ENCODE peak calls at places on chromosomes 6 and 20, in seven cellular contexts. I, Z, N, T, W, O and C are unnamed samples.

GRCh38 chr6:146355521-146356100 is 188.0 kb upstream of the RAB32 start:
- DNase-seq in O (no peak), T (no peak), Z (no peak), W (no peak), I (peak; percentile 35), N (no peak), C (no peak)

GRCh38 chr20:34791289-34792020 is 34.0 kb downstream of the NCOA6 start:
- DNase-seq in T (no peak), Z (no peak), I (no peak), O (peak; percentile 10), W (peak; percentile 36), N (no peak), C (peak; percentile 56)

GRCh38 chr6:162262466-162263196 is 464.9 kb downstream of the PRKN start:
- DNase-seq in Z (no peak), W (no peak), N (no peak), T (no peak), I (no peak), O (no peak), C (no peak)

GRCh38 chr6:44983467-44984365 is 344.4 kb upstream of the RUNX2 start:
- DNase-seq in Z (no peak), W (no peak), I (no peak), T (no peak), O (no peak), N (no peak), C (no peak)

GRCh38 chr20:45412653-45413052 is 3.3 kb upstream of the PIGT start:
- DNase-seq in Z (no peak), W (no peak), T (no peak), O (no peak), N (no peak), I (no peak), C (no peak)

GRCh38 chr6:10598084-10598960 is 77.2 kb downstream of the GCNT2 start:
- DNase-seq in O (no peak), Z (no peak), I (no peak), N (no peak), T (no peak), W (no peak), C (no peak)

GRCh38 chr6:117911150-117911549 is 4.1 kb downstream of the SLC35F1 start:
- DNase-seq in W (no peak), N (no peak), I (no peak), O (no peak), T (no peak), Z (no peak), C (no peak)

GRCh38 chr20:63463400-63464288 is 8.8 kb downstream of the KCNQ2 start:
- DNase-seq in I (no peak), Z (no peak), T (no peak), O (no peak), N (no peak), W (no peak), C (no peak)

GRCh38 chr6:13378669-13379590 is 50.6 kb upstream of the TBC1D7 start:
- DNase-seq in N (no peak), T (no peak), O (no peak), I (no peak), Z (peak; percentile 69), W (peak; percentile 68), C (no peak)

GRCh38 chr6:99613705-99614429 is 7.2 kb downstream of the PRDM13 start:
- DNase-seq in Z (no peak), O (no peak), W (no peak), T (no peak), N (no peak), I (no peak), C (no peak)

GRCh38 chr6:26124550-26125014 is 37.4 kb downstream of the HFE start:
- DNase-seq in O (no peak), T (no peak), I (peak; percentile 7), W (no peak), Z (no peak), N (no peak), C (no peak)

GRCh38 chr20:8036771-8037170 is 17.2 kb upstream of the TMX4 start:
- DNase-seq in Z (no peak), O (no peak), W (no peak), T (no peak), N (no peak), I (no peak), C (no peak)

GRCh38 chr20:50704971-50705370 is 13.6 kb upstream of the RIPOR3 start:
- DNase-seq in I (no peak), N (no peak), T (no peak), O (peak; percentile 59), W (no peak), Z (no peak), C (peak; percentile 29)

GRCh38 chr6:138923561-138923960 is 64.5 kb downstream of the REPS1 start:
- DNase-seq in I (no peak), O (no peak), Z (no peak), N (no peak), T (no peak), W (no peak), C (no peak)

GRCh38 chr6:21438237-21438985 is 155.1 kb upstream of the SOX4 start:
- DNase-seq in Z (no peak), I (peak; percentile 50), O (no peak), N (no peak), T (no peak), W (no peak), C (no peak)

GRCh38 chr6:22325481-22325880 is 28.6 kb upstream of the PRL start:
- DNase-seq in T (no peak), W (no peak), N (no peak), O (no peak), Z (no peak), I (no peak), C (no peak)

GRCh38 chr6:33746651-33747100 is at the start of gene IP6K3:
- DNase-seq in Z (no peak), I (no peak), N (no peak), T (no peak), O (no peak), W (no peak), C (no peak)

GRCh38 chr6:33745558-33745957 is 1.1 kb downstream of the IP6K3 start:
- DNase-seq in I (no peak), O (no peak), W (no peak), Z (no peak), T (no peak), N (no peak), C (no peak)

GRCh38 chr6:33744895-33745546 is 1.7 kb downstream of the IP6K3 start:
- DNase-seq in I (no peak), W (no peak), T (no peak), N (no peak), Z (no peak), O (no peak), C (no peak)

GRCh38 chr6:33747823-33748222 is 1.1 kb upstream of the IP6K3 start:
- DNase-seq in W (no peak), Z (no peak), T (no peak), O (no peak), N (no peak), I (no peak), C (no peak)

GRCh38 chr6:33746036-33746600 is 587 bp downstream of the IP6K3 start:
- DNase-seq in Z (no peak), T (no peak), O (no peak), W (no peak), N (no peak), I (peak; percentile 29), C (peak; percentile 35)
- TF ChIP-seq CTCF in Z (no peak), T (no peak), O (peak; percentile 13), W (no peak), N (no peak), I (peak; percentile 9), C (peak; percentile 30)

DNA sequence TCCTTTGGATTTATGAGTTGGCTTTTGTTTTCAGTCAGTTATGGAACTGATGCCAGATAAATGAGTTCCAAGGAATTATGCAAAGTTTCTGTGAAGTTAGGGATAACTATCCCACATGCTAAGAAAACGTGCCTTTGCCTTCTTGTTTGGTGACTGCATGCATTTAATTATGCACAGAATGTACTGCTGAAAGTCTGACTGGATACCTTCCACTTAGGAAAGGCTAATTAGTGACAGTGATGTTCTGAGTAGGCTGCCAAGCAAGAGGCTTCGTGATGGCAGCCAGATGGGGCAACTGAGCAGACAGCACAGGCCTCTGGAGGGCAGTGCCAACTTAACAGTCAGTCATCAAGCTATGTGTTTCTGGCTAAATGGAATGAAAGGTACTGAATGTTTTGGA is 289.9 kb downstream of the CD109 start:
- DNase-seq in T (no peak), O (no peak), W (no peak), N (no peak), I (peak; percentile 60), Z (no peak), C (peak; percentile 81)
- TF ChIP-seq CTCF in T (no peak), O (peak; percentile 23), W (no peak), N (no peak), I (peak; percentile 78), Z (no peak), C (peak; percentile 73)

GRCh38 chr6:42879372-42880239 is at the start of gene RPL7L1:
- DNase-seq in O (peak; percentile 69), I (peak; percentile 80), N (peak; percentile 81), W (peak; percentile 84), T (peak; percentile 87), Z (peak; percentile 82), C (peak; percentile 89)
- TF ChIP-seq CTCF in O (no peak), I (peak; percentile 2), N (peak; percentile 47), W (peak; percentile 14), T (peak; percentile 27), Z (no peak), C (no peak)

GRCh38 chr6:36756761-36757160 is 59.1 kb downstream of the RAB44 start:
- DNase-seq in T (no peak), W (no peak), I (no peak), O (no peak), Z (no peak), N (no peak), C (no peak)

GRCh38 chr6:36754582-36755434 is 57.2 kb downstream of the RAB44 start:
- DNase-seq in W (no peak), I (no peak), N (no peak), Z (no peak), T (no peak), O (no peak), C (no peak)

GRCh38 chr6:36757206-36757605 is 59.6 kb downstream of the RAB44 start:
- DNase-seq in N (no peak), W (no peak), O (no peak), Z (no peak), I (no peak), T (no peak), C (no peak)

GRCh38 chr6:36753671-36754485 is 56.3 kb downstream of the RAB44 start:
- DNase-seq in T (no peak), W (no peak), Z (no peak), I (no peak), O (no peak), N (no peak), C (peak; percentile 50)

DNA sequence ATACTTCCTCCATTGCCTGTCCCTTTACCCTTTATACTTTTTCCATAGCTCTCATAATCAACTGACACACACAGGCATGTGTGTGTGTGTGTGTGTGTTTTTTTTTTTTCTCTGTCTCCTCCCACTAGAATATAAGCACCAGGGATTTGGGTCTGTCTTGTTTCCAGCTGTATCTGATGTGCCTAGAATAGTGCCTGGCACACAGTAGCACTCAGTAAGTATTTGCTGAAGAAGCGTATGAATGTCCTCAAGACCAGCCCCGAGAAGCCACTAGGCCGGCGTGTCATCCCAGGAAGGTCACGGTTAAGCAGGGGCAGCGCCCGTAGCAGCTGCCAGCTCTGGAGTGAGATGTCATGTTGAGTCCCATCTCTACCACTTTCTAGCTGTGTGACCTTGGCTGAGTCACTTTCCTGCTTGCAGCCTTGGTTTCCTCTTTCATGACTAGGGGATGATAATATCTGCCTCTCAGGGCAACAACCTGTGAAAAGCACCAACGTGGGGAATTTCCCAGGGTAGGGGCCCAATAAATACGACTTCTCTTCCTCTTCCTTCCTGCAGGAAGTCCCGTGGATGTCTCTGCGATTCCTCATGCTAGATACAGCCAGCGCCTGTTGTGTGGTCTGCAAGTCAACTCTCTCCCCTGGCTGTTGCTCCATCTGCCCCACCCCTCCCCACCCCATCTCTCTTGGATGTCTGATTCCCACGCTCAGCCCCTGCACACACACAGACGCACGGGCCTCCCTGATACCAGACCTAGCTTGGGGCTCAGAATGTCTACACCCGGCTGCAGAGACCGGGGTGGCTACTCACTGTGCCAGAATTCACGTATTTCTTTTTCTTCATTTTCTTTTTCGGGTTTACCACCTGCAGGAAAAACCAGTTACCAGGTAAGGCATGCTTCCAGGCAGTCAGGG is 58.1 kb downstream of the RAB44 start:
- DNase-seq in W (peak; percentile 77), O (no peak), N (no peak), I (peak; percentile 86), Z (peak; percentile 38), T (no peak), C (peak; percentile 70)
- TF ChIP-seq CTCF in W (no peak), O (no peak), N (no peak), I (no peak), Z (no peak), T (no peak), C (no peak)